ENCODE peak calls at places on chromosomes 2 and 18, in eight cellular contexts. One of them, this sample, is unnamed.

GRCh38 chr2:199946836-199947235 is 8.5 kb downstream of the TYW5 start:
- DNase-seq in fibroblast of pulmonary artery: no peak
- DNase-seq in cardiac muscle cell: no peak
- DNase-seq in astrocyte of the spinal cord: no peak
- DNase-seq in ascending aorta: no peak
- DNase-seq in suprapubic skin: no peak
- DNase-seq in choroid plexus epithelial cell: no peak
- DNase-seq in astrocyte: peak; percentile 8
- DNase-seq in this sample: no peak

GRCh38 chr2:205361272-205361671 is 321.0 kb upstream of the NRP2 start:
- DNase-seq in fibroblast of pulmonary artery: no peak
- DNase-seq in cardiac muscle cell: no peak
- DNase-seq in astrocyte of the spinal cord: no peak
- DNase-seq in ascending aorta: no peak
- DNase-seq in suprapubic skin: no peak
- DNase-seq in choroid plexus epithelial cell: no peak
- DNase-seq in astrocyte: no peak
- DNase-seq in this sample: no peak

GRCh38 chr2:19871836-19872235 is 29.9 kb downstream of the TTC32 start:
- DNase-seq in fibroblast of pulmonary artery: no peak
- DNase-seq in cardiac muscle cell: no peak
- DNase-seq in astrocyte of the spinal cord: no peak
- DNase-seq in ascending aorta: no peak
- DNase-seq in suprapubic skin: peak; percentile 52
- DNase-seq in choroid plexus epithelial cell: no peak
- DNase-seq in astrocyte: no peak
- DNase-seq in this sample: no peak

GRCh38 chr2:168596881-168597280 is 140.8 kb downstream of the CERS6 start:
- DNase-seq in fibroblast of pulmonary artery: no peak
- DNase-seq in cardiac muscle cell: no peak
- DNase-seq in astrocyte of the spinal cord: no peak
- DNase-seq in ascending aorta: no peak
- DNase-seq in suprapubic skin: no peak
- DNase-seq in choroid plexus epithelial cell: no peak
- DNase-seq in astrocyte: peak; percentile 27
- DNase-seq in this sample: no peak

GRCh38 chr2:75994759-75995158 is 284.0 kb upstream of the GCFC2 start:
- DNase-seq in fibroblast of pulmonary artery: no peak
- DNase-seq in cardiac muscle cell: no peak
- DNase-seq in astrocyte of the spinal cord: no peak
- DNase-seq in ascending aorta: no peak
- DNase-seq in suprapubic skin: no peak
- DNase-seq in choroid plexus epithelial cell: no peak
- DNase-seq in astrocyte: no peak
- DNase-seq in this sample: peak; percentile 40

GRCh38 chr2:144519934-144520717 is at the start of gene ZEB2:
- DNase-seq in fibroblast of pulmonary artery: peak; percentile 90
- DNase-seq in cardiac muscle cell: peak; percentile 95
- DNase-seq in astrocyte of the spinal cord: peak; percentile 88
- DNase-seq in ascending aorta: no peak
- DNase-seq in suprapubic skin: no peak
- DNase-seq in choroid plexus epithelial cell: peak; percentile 90
- DNase-seq in astrocyte: peak; percentile 59
- DNase-seq in this sample: peak; percentile 97

GRCh38 chr2:200735061-200735460 is 76.6 kb upstream of the BZW1 start:
- DNase-seq in fibroblast of pulmonary artery: no peak
- DNase-seq in cardiac muscle cell: no peak
- DNase-seq in astrocyte of the spinal cord: no peak
- DNase-seq in ascending aorta: no peak
- DNase-seq in suprapubic skin: no peak
- DNase-seq in choroid plexus epithelial cell: no peak
- DNase-seq in astrocyte: no peak
- DNase-seq in this sample: peak; percentile 14

GRCh38 chr2:107402330-107402729 is 424.4 kb upstream of the RGPD4 start:
- DNase-seq in fibroblast of pulmonary artery: no peak
- DNase-seq in cardiac muscle cell: peak; percentile 16
- DNase-seq in astrocyte of the spinal cord: no peak
- DNase-seq in ascending aorta: no peak
- DNase-seq in suprapubic skin: no peak
- DNase-seq in choroid plexus epithelial cell: no peak
- DNase-seq in astrocyte: no peak
- DNase-seq in this sample: no peak

GRCh38 chr18:46028536-46028891 is 43.5 kb downstream of the PSTPIP2 start:
- DNase-seq in fibroblast of pulmonary artery: no peak
- DNase-seq in cardiac muscle cell: no peak
- DNase-seq in astrocyte of the spinal cord: no peak
- DNase-seq in ascending aorta: no peak
- DNase-seq in suprapubic skin: no peak
- DNase-seq in choroid plexus epithelial cell: no peak
- DNase-seq in astrocyte: no peak
- DNase-seq in this sample: no peak

GRCh38 chr2:100031604-100032003 is 110.8 kb downstream of the AFF3 start:
- DNase-seq in fibroblast of pulmonary artery: no peak
- DNase-seq in cardiac muscle cell: no peak
- DNase-seq in astrocyte of the spinal cord: no peak
- DNase-seq in ascending aorta: no peak
- DNase-seq in suprapubic skin: no peak
- DNase-seq in choroid plexus epithelial cell: no peak
- DNase-seq in astrocyte: no peak
- DNase-seq in this sample: no peak

GRCh38 chr2:219452361-219453317 is 18.0 kb downstream of the SPEG start:
- DNase-seq in fibroblast of pulmonary artery: peak; percentile 94
- DNase-seq in cardiac muscle cell: peak; percentile 96
- DNase-seq in astrocyte of the spinal cord: peak; percentile 97
- DNase-seq in ascending aorta: peak; percentile 81
- DNase-seq in suprapubic skin: no peak
- DNase-seq in choroid plexus epithelial cell: peak; percentile 86
- DNase-seq in astrocyte: peak; percentile 97
- DNase-seq in this sample: no peak

GRCh38 chr2:219455635-219456034 is 21.0 kb downstream of the SPEG start:
- DNase-seq in fibroblast of pulmonary artery: no peak
- DNase-seq in cardiac muscle cell: no peak
- DNase-seq in astrocyte of the spinal cord: no peak
- DNase-seq in ascending aorta: no peak
- DNase-seq in suprapubic skin: no peak
- DNase-seq in choroid plexus epithelial cell: no peak
- DNase-seq in astrocyte: no peak
- DNase-seq in this sample: no peak

GRCh38 chr2:219454217-219454616 is 19.6 kb downstream of the SPEG start:
- DNase-seq in fibroblast of pulmonary artery: no peak
- DNase-seq in cardiac muscle cell: no peak
- DNase-seq in astrocyte of the spinal cord: peak; percentile 79
- DNase-seq in ascending aorta: no peak
- DNase-seq in suprapubic skin: no peak
- DNase-seq in choroid plexus epithelial cell: no peak
- DNase-seq in astrocyte: peak; percentile 81
- DNase-seq in this sample: no peak

GRCh38 chr2:219451626-219452360 is 17.1 kb downstream of the SPEG start:
- DNase-seq in fibroblast of pulmonary artery: peak; percentile 30
- DNase-seq in cardiac muscle cell: peak; percentile 36
- DNase-seq in astrocyte of the spinal cord: peak; percentile 46
- DNase-seq in ascending aorta: no peak
- DNase-seq in suprapubic skin: no peak
- DNase-seq in choroid plexus epithelial cell: no peak
- DNase-seq in astrocyte: peak; percentile 48
- DNase-seq in this sample: no peak

GRCh38 chr2:219453691-219454131 is 19.1 kb downstream of the SPEG start:
- DNase-seq in fibroblast of pulmonary artery: peak; percentile 92
- DNase-seq in cardiac muscle cell: peak; percentile 95
- DNase-seq in astrocyte of the spinal cord: peak; percentile 96
- DNase-seq in ascending aorta: peak; percentile 96
- DNase-seq in suprapubic skin: no peak
- DNase-seq in choroid plexus epithelial cell: peak; percentile 76
- DNase-seq in astrocyte: peak; percentile 93
- DNase-seq in this sample: no peak
- TF ChIP-seq CTCF in fibroblast of pulmonary artery: no peak
- TF ChIP-seq CTCF in cardiac muscle cell: no peak
- TF ChIP-seq CTCF in astrocyte of the spinal cord: no peak
- TF ChIP-seq CTCF in ascending aorta: no peak
- TF ChIP-seq CTCF in suprapubic skin: no peak
- TF ChIP-seq CTCF in choroid plexus epithelial cell: no peak
- TF ChIP-seq CTCF in astrocyte: no peak
- TF ChIP-seq CTCF in this sample: no peak

GRCh38 chr2:216615298-216616082 is 17.7 kb upstream of the IGFBP2 start:
- DNase-seq in fibroblast of pulmonary artery: no peak
- DNase-seq in cardiac muscle cell: no peak
- DNase-seq in astrocyte of the spinal cord: no peak
- DNase-seq in ascending aorta: no peak
- DNase-seq in suprapubic skin: no peak
- DNase-seq in choroid plexus epithelial cell: no peak
- DNase-seq in astrocyte: no peak
- DNase-seq in this sample: no peak

GRCh38 chr2:216618785-216619184 is 14.4 kb upstream of the IGFBP2 start:
- DNase-seq in fibroblast of pulmonary artery: no peak
- DNase-seq in cardiac muscle cell: no peak
- DNase-seq in astrocyte of the spinal cord: no peak
- DNase-seq in ascending aorta: no peak
- DNase-seq in suprapubic skin: no peak
- DNase-seq in choroid plexus epithelial cell: no peak
- DNase-seq in astrocyte: no peak
- DNase-seq in this sample: no peak

GRCh38 chr2:216616083-216616678 is 17.0 kb upstream of the IGFBP2 start:
- DNase-seq in fibroblast of pulmonary artery: no peak
- DNase-seq in cardiac muscle cell: no peak
- DNase-seq in astrocyte of the spinal cord: no peak
- DNase-seq in ascending aorta: no peak
- DNase-seq in suprapubic skin: no peak
- DNase-seq in choroid plexus epithelial cell: no peak
- DNase-seq in astrocyte: no peak
- DNase-seq in this sample: no peak

GRCh38 chr2:216619411-216620393 is 13.5 kb upstream of the IGFBP2 start:
- DNase-seq in fibroblast of pulmonary artery: peak; percentile 71
- DNase-seq in cardiac muscle cell: peak; percentile 83
- DNase-seq in astrocyte of the spinal cord: no peak
- DNase-seq in ascending aorta: no peak
- DNase-seq in suprapubic skin: no peak
- DNase-seq in choroid plexus epithelial cell: peak; percentile 72
- DNase-seq in astrocyte: no peak
- DNase-seq in this sample: peak; percentile 96

DNA sequence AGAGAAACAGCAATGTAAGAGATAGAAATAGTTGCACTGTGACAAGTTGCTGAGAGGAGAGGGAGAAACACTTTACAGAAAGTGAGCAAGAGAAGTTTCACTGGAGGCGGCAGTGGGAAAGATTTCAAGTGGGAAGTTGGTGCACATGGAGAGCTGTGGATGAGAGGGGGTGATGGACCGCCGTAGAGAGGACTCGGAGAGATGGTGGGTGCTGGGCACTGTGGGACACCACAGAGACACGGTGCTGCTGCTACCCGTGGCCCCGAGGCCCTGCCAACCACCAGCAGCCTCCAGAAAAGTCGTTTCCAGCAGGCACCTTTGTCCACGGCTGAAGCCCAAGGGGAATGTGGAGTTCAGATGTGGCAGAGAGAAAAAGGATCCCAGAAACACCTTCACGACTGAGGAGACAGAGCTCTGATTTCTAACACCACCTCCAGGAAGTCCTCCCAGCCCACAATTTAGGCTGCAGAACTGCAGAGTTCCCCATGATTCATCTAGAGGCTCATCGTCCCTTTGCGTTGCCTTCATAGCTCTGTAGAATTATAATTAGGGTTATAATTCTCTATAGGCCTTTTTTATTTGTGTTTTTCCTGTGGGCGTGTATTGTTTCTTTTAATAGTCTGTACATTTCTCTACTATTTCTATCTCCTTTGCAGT is 15.9 kb upstream of the IGFBP2 start:
- DNase-seq in fibroblast of pulmonary artery: no peak
- DNase-seq in cardiac muscle cell: no peak
- DNase-seq in astrocyte of the spinal cord: no peak
- DNase-seq in ascending aorta: no peak
- DNase-seq in suprapubic skin: no peak
- DNase-seq in choroid plexus epithelial cell: no peak
- DNase-seq in astrocyte: no peak
- DNase-seq in this sample: no peak
- H3K4me3 ChIP-seq in fibroblast of pulmonary artery: no peak overlapping the region
- H3K4me3 ChIP-seq in cardiac muscle cell: no peak overlapping the region
- H3K4me3 ChIP-seq in astrocyte of the spinal cord: no peak overlapping the region
- H3K4me3 ChIP-seq in ascending aorta: no peak overlapping the region
- H3K4me3 ChIP-seq in suprapubic skin: no peak overlapping the region
- H3K4me3 ChIP-seq in choroid plexus epithelial cell: no peak overlapping the region
- H3K4me3 ChIP-seq in astrocyte: no peak overlapping the region
- H3K4me3 ChIP-seq in this sample: no peak overlapping the region

GRCh38 chr18:68676913-68677312 is 38.0 kb downstream of the TMX3 start:
- DNase-seq in fibroblast of pulmonary artery: peak; percentile 31
- DNase-seq in cardiac muscle cell: peak; percentile 49
- DNase-seq in astrocyte of the spinal cord: no peak
- DNase-seq in ascending aorta: no peak
- DNase-seq in suprapubic skin: no peak
- DNase-seq in choroid plexus epithelial cell: peak; percentile 71
- DNase-seq in astrocyte: no peak
- DNase-seq in this sample: peak; percentile 65
- TF ChIP-seq CTCF in fibroblast of pulmonary artery: no peak
- TF ChIP-seq CTCF in cardiac muscle cell: peak; percentile 38
- TF ChIP-seq CTCF in astrocyte of the spinal cord: peak; percentile 18
- TF ChIP-seq CTCF in ascending aorta: no peak
- TF ChIP-seq CTCF in suprapubic skin: no peak
- TF ChIP-seq CTCF in choroid plexus epithelial cell: peak; percentile 56
- TF ChIP-seq CTCF in astrocyte: no peak
- TF ChIP-seq CTCF in this sample: peak; percentile 62

GRCh38 chr2:186306754-186307153 is 179.3 kb upstream of the ZC3H15 start:
- DNase-seq in fibroblast of pulmonary artery: no peak
- DNase-seq in cardiac muscle cell: no peak
- DNase-seq in astrocyte of the spinal cord: no peak
- DNase-seq in ascending aorta: no peak
- DNase-seq in suprapubic skin: no peak
- DNase-seq in choroid plexus epithelial cell: no peak
- DNase-seq in astrocyte: no peak
- DNase-seq in this sample: no peak

GRCh38 chr2:186308347-186308746 is 177.7 kb upstream of the ZC3H15 start:
- DNase-seq in fibroblast of pulmonary artery: peak; percentile 49
- DNase-seq in cardiac muscle cell: peak; percentile 19
- DNase-seq in astrocyte of the spinal cord: peak; percentile 13
- DNase-seq in ascending aorta: no peak
- DNase-seq in suprapubic skin: no peak
- DNase-seq in choroid plexus epithelial cell: peak; percentile 55
- DNase-seq in astrocyte: peak; percentile 7
- DNase-seq in this sample: no peak

GRCh38 chr2:186304064-186304463 is 182.0 kb upstream of the ZC3H15 start:
- DNase-seq in fibroblast of pulmonary artery: no peak
- DNase-seq in cardiac muscle cell: no peak
- DNase-seq in astrocyte of the spinal cord: no peak
- DNase-seq in ascending aorta: no peak
- DNase-seq in suprapubic skin: no peak
- DNase-seq in choroid plexus epithelial cell: no peak
- DNase-seq in astrocyte: no peak
- DNase-seq in this sample: no peak

GRCh38 chr2:186307871-186308270 is 178.2 kb upstream of the ZC3H15 start:
- DNase-seq in fibroblast of pulmonary artery: no peak
- DNase-seq in cardiac muscle cell: no peak
- DNase-seq in astrocyte of the spinal cord: no peak
- DNase-seq in ascending aorta: no peak
- DNase-seq in suprapubic skin: no peak
- DNase-seq in choroid plexus epithelial cell: no peak
- DNase-seq in astrocyte: no peak
- DNase-seq in this sample: no peak

GRCh38 chr2:186309901-186310300 is 176.2 kb upstream of the ZC3H15 start:
- DNase-seq in fibroblast of pulmonary artery: peak; percentile 77
- DNase-seq in cardiac muscle cell: peak; percentile 60
- DNase-seq in astrocyte of the spinal cord: peak; percentile 54
- DNase-seq in ascending aorta: no peak
- DNase-seq in suprapubic skin: no peak
- DNase-seq in choroid plexus epithelial cell: peak; percentile 87
- DNase-seq in astrocyte: peak; percentile 11
- DNase-seq in this sample: peak; percentile 3
- H3K4me3 ChIP-seq in fibroblast of pulmonary artery: no peak overlapping the region
- H3K4me3 ChIP-seq in cardiac muscle cell: no peak overlapping the region
- H3K4me3 ChIP-seq in astrocyte of the spinal cord: no peak overlapping the region
- H3K4me3 ChIP-seq in ascending aorta: no peak overlapping the region
- H3K4me3 ChIP-seq in suprapubic skin: no peak overlapping the region
- H3K4me3 ChIP-seq in choroid plexus epithelial cell: no peak overlapping the region
- H3K4me3 ChIP-seq in astrocyte: no peak overlapping the region
- H3K4me3 ChIP-seq in this sample: no peak overlapping the region